ENCODE peak calls at places on chromosomes 3 and 15, in ten cellular contexts. F is naive thymus-derived CD8-positive, alpha-beta T cell; S is astrocyte of the spinal cord; C is HS-27A; T is NCI-H69; O is activated naive CD4-positive, alpha-beta T cell; M is AG09319; E is GOT3; W is KBM-7; B is activated T-cell treated with anti-CD3 and anti-CD28 coated beads, Interleukin-2, amount 50 U/mL, for 72 hours. L is an unnamed sample.
A peak's percentile ranks its signal among the peaks of the same experiment; 100 is the strongest.

GRCh38 chr3:125191730-125192129 is 20.8 kb downstream of the SLC12A8 start:
- DNase-seq in F (no peak), S (no peak), C (no peak), T (no peak), O (no peak), M (no peak), E (no peak), W (no peak), B (no peak), L (no peak)

GRCh38 chr3:59267021-59267420 is 217.2 kb upstream of the CFAP20DC start:
- DNase-seq in F (no peak), S (no peak), C (no peak), T (no peak), O (no peak), M (no peak), E (no peak), W (no peak), B (no peak), L (no peak)

GRCh38 chr3:185537369-185537970 is 14.9 kb downstream of the LIPH start:
- DNase-seq in F (no peak), S (peak; percentile 90), C (no peak), T (peak; percentile 86), O (no peak), M (no peak), E (peak; percentile 62), W (peak; percentile 95), B (peak; percentile 47), L (peak; percentile 42)

GRCh38 chr15:29871401-29871800 is 49.1 kb upstream of the TJP1 start:
- DNase-seq in F (no peak), S (no peak), C (no peak), T (no peak), O (no peak), M (no peak), E (no peak), W (no peak), B (no peak), L (peak; percentile 84)

GRCh38 chr3:61387817-61388216 is 136.6 kb upstream of the FHIT start:
- DNase-seq in F (no peak), S (no peak), C (no peak), T (peak; percentile 4), O (no peak), M (no peak), E (no peak), W (no peak), B (no peak), L (no peak)

GRCh38 chr3:127043041-127043641 is 60.2 kb downstream of the PLXNA1 start:
- DNase-seq in F (no peak), S (no peak), C (no peak), T (no peak), O (no peak), M (no peak), E (no peak), W (no peak), B (no peak), L (no peak)

GRCh38 chr15:53520867-53521525 is 238.5 kb downstream of the WDR72 start:
- DNase-seq in F (no peak), S (peak; percentile 65), C (no peak), T (peak; percentile 28), O (no peak), M (no peak), E (no peak), W (no peak), B (no peak), L (no peak)

GRCh38 chr3:71693641-71694040 is 31.6 kb downstream of the EIF4E3 start:
- DNase-seq in F (no peak), S (no peak), C (no peak), T (no peak), O (no peak), M (no peak), E (no peak), W (no peak), B (no peak), L (no peak)

GRCh38 chr15:101489236-101489632 is 273 bp downstream of the PCSK6 start:
- DNase-seq in F (peak; percentile 2), S (no peak), C (no peak), T (peak; percentile 67), O (no peak), M (no peak), E (no peak), W (peak; percentile 30), B (peak; percentile 40), L (no peak)

GRCh38 chr3:44476181-44476599 is 1.3 kb downstream of the ZNF445 start:
- DNase-seq in F (no peak), S (peak; percentile 38), C (no peak), T (no peak), O (no peak), M (no peak), E (no peak), W (peak; percentile 63), B (no peak), L (no peak)

GRCh38 chr3:24520941-24521305 is 26.3 kb upstream of the THRB start:
- DNase-seq in F (no peak), S (no peak), C (no peak), T (no peak), O (no peak), M (no peak), E (no peak), W (no peak), B (no peak), L (no peak)

GRCh38 chr15:88529021-88529630 is 17.4 kb downstream of the DET1 start:
- DNase-seq in F (no peak), S (no peak), C (no peak), T (peak; percentile 76), O (no peak), M (peak; percentile 25), E (no peak), W (no peak), B (no peak), L (no peak)

GRCh38 chr15:63513728-63514127 is 9.3 kb downstream of the USP3 start:
- DNase-seq in F (no peak), S (no peak), C (no peak), T (no peak), O (no peak), M (no peak), E (no peak), W (no peak), B (no peak), L (no peak)

GRCh38 chr15:75945953-75946352 is 42.3 kb downstream of the FBXO22 start:
- DNase-seq in F (no peak), S (peak; percentile 64), C (no peak), T (no peak), O (no peak), M (no peak), E (no peak), W (peak; percentile 37), B (no peak), L (no peak)

GRCh38 chr3:7779331-7779730 is 722.3 kb upstream of the LMCD1 start:
- DNase-seq in F (no peak), S (peak; percentile 75), C (no peak), T (peak; percentile 20), O (no peak), M (no peak), E (no peak), W (no peak), B (no peak), L (no peak)

GRCh38 chr3:8509961-8510360 is 8.3 kb downstream of the LMCD1 start:
- DNase-seq in F (no peak), S (peak; percentile 89), C (no peak), T (no peak), O (no peak), M (peak; percentile 36), E (no peak), W (no peak), B (no peak), L (no peak)

GRCh38 chr3:185089343-185089742 is 63.5 kb downstream of the C3orf70 start:
- DNase-seq in F (no peak), S (peak; percentile 31), C (no peak), T (no peak), O (no peak), M (no peak), E (no peak), W (no peak), B (no peak), L (no peak)

GRCh38 chr3:169615833-169616232 is 47.7 kb downstream of the MECOM start:
- DNase-seq in F (no peak), S (no peak), C (no peak), T (peak; percentile 61), O (no peak), M (no peak), E (no peak), W (no peak), B (no peak), L (no peak)

GRCh38 chr3:73210759-73211158 is 149.3 kb downstream of the EBLN2 start:
- DNase-seq in F (no peak), S (no peak), C (no peak), T (no peak), O (no peak), M (no peak), E (no peak), W (no peak), B (no peak), L (no peak)

GRCh38 chr15:64532921-64533320 is 72.5 kb downstream of the ZNF609 start:
- DNase-seq in F (no peak), S (no peak), C (no peak), T (no peak), O (no peak), M (no peak), E (no peak), W (peak; percentile 70), B (peak; percentile 29), L (no peak)

GRCh38 chr3:57943525-57944312 is 64.5 kb upstream of the FLNB start:
- DNase-seq in F (no peak), S (no peak), C (no peak), T (no peak), O (no peak), M (no peak), E (no peak), W (no peak), B (no peak), L (no peak)

GRCh38 chr15:59570364-59570763 is 41.2 kb upstream of the GCNT3 start:
- DNase-seq in F (no peak), S (no peak), C (no peak), T (no peak), O (no peak), M (no peak), E (no peak), W (no peak), B (no peak), L (no peak)

GRCh38 chr3:94440767-94441493 is 378.1 kb downstream of the NSUN3 start:
- DNase-seq in F (no peak), S (peak; percentile 81), C (peak; percentile 79), T (no peak), O (no peak), M (no peak), E (no peak), W (no peak), B (no peak), L (no peak)

GRCh38 chr3:195809796-195810454 is 1.8 kb downstream of the MUC4 start:
- DNase-seq in F (no peak), S (peak; percentile 13), C (no peak), T (no peak), O (no peak), M (no peak), E (no peak), W (no peak), B (no peak), L (no peak)

GRCh38 chr3:178392553-178392952 is 143.7 kb upstream of the KCNMB2 start:
- DNase-seq in F (no peak), S (peak; percentile 46), C (no peak), T (peak; percentile 61), O (no peak), M (peak; percentile 88), E (no peak), W (no peak), B (no peak), L (no peak)

GRCh38 chr3:24496529-24497482 is 2.2 kb upstream of the THRB start:
- DNase-seq in F (no peak), S (peak; percentile 89), C (no peak), T (peak; percentile 31), O (no peak), M (peak; percentile 60), E (no peak), W (no peak), B (no peak), L (peak; percentile 53)

GRCh38 chr15:33145447-33145846 is 49.1 kb downstream of the FMN1 start:
- DNase-seq in F (no peak), S (no peak), C (no peak), T (peak; percentile 88), O (no peak), M (no peak), E (no peak), W (no peak), B (no peak), L (no peak)

GRCh38 chr3:175266478-175266877 is 407.3 kb downstream of the NAALADL2 start:
- DNase-seq in F (no peak), S (peak; percentile 60), C (no peak), T (no peak), O (no peak), M (no peak), E (no peak), W (no peak), B (no peak), L (no peak)